ENCODE peak calls at places on chromosomes 2 and 18, in nine cellular contexts. D is breast epithelium; Q is mesenchymal stem cell; A is endodermal cell; I is A549; W is kidney; E is mucosa of descending colon; Z is right cardiac atrium; O is CD8-positive, alpha-beta T cell. F is an unnamed sample.

GRCh38 chr2:173053043-173053699 is 22.5 kb upstream of the MAP3K20 start:
- DNase-seq in Z (no peak), O (no peak), D (no peak), Q (no peak), A (no peak), E (no peak), W (no peak), I (no peak), F (no peak)

GRCh38 chr2:54724560-54725342 is 1.3 kb downstream of the EML6 start:
- DNase-seq in Q (no peak), Z (peak; percentile 69), D (no peak), W (peak; percentile 82), E (peak; percentile 36), O (peak; percentile 57), I (peak; percentile 30), A (peak; percentile 78), F (no peak)

GRCh38 chr2:134712334-134712733 is 6.5 kb downstream of the TMEM163 start:
- DNase-seq in Z (no peak), O (no peak), A (no peak), I (no peak), W (no peak), Q (no peak), E (no peak), D (no peak), F (no peak)

GRCh38 chr2:217393585-217394032 is 533.7 kb upstream of the TNP1 start:
- DNase-seq in A (no peak), W (peak; percentile 80), Q (no peak), E (peak; percentile 40), D (no peak), Z (peak; percentile 83), O (no peak), I (no peak), F (no peak)

GRCh38 chr2:139142252-139142651 is 362.1 kb upstream of the NXPH2 start:
- DNase-seq in O (no peak), W (no peak), I (no peak), A (peak; percentile 47), Q (peak; percentile 30), D (no peak), Z (no peak), E (peak; percentile 6), F (no peak)

GRCh38 chr2:68366083-68366560 is 1.0 kb downstream of the PLEK start:
- DNase-seq in O (no peak), Z (no peak), A (no peak), E (peak; percentile 31), I (no peak), Q (no peak), D (no peak), W (no peak), F (no peak)

GRCh38 chr2:109489296-109489695 is 124.5 kb downstream of the SEPTIN10 start:
- DNase-seq in A (no peak), W (peak; percentile 51), O (no peak), Q (no peak), I (no peak), D (no peak), E (no peak), Z (no peak), F (no peak)

GRCh38 chr2:146312899-146313298 is 1531.9 kb upstream of the ACVR2A start:
- DNase-seq in A (no peak), D (no peak), Z (no peak), I (no peak), Q (peak; percentile 33), O (no peak), W (no peak), E (no peak), F (no peak)

GRCh38 chr18:42670860-42671259 is 444.6 kb downstream of the RIT2 start:
- DNase-seq in E (no peak), D (no peak), Z (no peak), O (no peak), W (no peak), Q (no peak), I (no peak), A (no peak), F (no peak)

GRCh38 chr2:125593036-125593435 is 1062.9 kb upstream of the GYPC start:
- DNase-seq in O (no peak), Q (no peak), E (no peak), A (peak; percentile 52), Z (no peak), W (no peak), D (no peak), I (no peak), F (no peak)

GRCh38 chr18:12597775-12598174 is 60.1 kb downstream of the SPIRE1 start:
- DNase-seq in Z (peak; percentile 52), A (no peak), O (no peak), Q (peak; percentile 76), E (no peak), I (peak; percentile 32), D (no peak), W (peak; percentile 75), F (no peak)

GRCh38 chr2:8317419-8317818 is 364.4 kb upstream of the ID2 start:
- DNase-seq in E (no peak), A (peak; percentile 29), W (no peak), Z (no peak), I (no peak), D (no peak), O (peak; percentile 32), Q (no peak), F (no peak)

GRCh38 chr18:59123588-59124369 is 15.9 kb upstream of the SEC11C start:
- DNase-seq in W (no peak), E (no peak), Z (no peak), Q (peak; percentile 62), D (no peak), O (no peak), I (peak; percentile 28), A (no peak), F (no peak)

GRCh38 chr2:191020742-191021381 is 6.9 kb upstream of the STAT1 start:
- DNase-seq in A (no peak), Q (peak; percentile 96), E (peak; percentile 49), I (peak; percentile 17), Z (peak; percentile 62), O (no peak), D (no peak), W (no peak), F (no peak)

GRCh38 chr2:60072609-60073008 is 480.8 kb downstream of the BCL11A start:
- DNase-seq in Z (no peak), O (no peak), D (no peak), W (no peak), I (no peak), Q (no peak), A (no peak), E (no peak), F (no peak)

GRCh38 chr18:41887100-41887499 is 67.9 kb upstream of the PIK3C3 start:
- DNase-seq in A (no peak), O (no peak), Z (no peak), W (no peak), E (no peak), I (no peak), D (no peak), Q (no peak), F (no peak)

GRCh38 chr2:65370387-65371093 is 61.9 kb downstream of the SPRED2 start:
- DNase-seq in A (peak; percentile 44), E (no peak), O (no peak), I (no peak), Z (no peak), D (no peak), W (no peak), Q (peak; percentile 75), F (no peak)

DNA sequence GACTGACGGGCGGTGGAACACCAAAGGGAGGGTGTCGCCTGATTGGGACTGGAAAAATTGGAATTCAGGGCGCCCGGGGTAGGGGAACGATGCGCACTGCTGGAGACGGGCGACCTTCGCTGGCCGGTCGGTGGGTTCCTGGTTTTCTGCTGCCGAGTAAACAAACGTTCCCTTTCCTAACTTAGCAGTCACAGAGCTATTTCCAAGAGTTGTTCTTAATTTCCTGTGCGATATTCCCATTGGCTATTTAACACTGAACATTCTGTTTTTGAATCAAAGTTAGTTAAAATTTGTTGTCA is 738 bp downstream of the C18orf54 start:
- DNase-seq in I (peak; percentile 12), E (no peak), Q (no peak), A (no peak), W (peak; percentile 71), D (peak; percentile 51), O (no peak), Z (peak; percentile 52), F (no peak)
- H3K9me3 ChIP-seq in I (no peaks in the 10 kb centered on the region), E (no peaks in the 10 kb centered on the region), Q (no peaks in the 10 kb centered on the region), A (no peaks in the 10 kb centered on the region), W (no peaks in the 10 kb centered on the region), D (no peaks in the 10 kb centered on the region), O (no peaks in the 10 kb centered on the region), Z (no peaks in the 10 kb centered on the region), F (no peaks in the 10 kb centered on the region)

DNA sequence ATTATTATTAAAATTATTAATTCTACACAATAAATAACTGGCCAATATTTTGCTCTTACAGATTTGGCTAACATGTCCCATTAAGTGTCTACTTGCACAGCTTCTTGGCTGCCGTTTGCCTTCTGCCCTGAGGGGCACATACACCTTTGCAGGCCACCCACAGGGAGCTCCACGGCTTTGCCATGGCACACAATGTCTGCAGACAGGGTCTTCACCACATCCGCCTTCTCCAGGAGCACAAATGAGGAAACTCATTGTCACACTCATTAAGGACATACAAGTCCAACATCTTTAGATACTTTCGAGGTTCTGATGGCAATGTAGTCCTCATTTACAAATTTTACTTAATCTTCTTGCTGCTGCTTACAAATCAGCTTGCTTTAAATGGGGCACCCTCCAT is 45.6 kb downstream of the LONRF2 start:
- DNase-seq in O (no peak), A (no peak), W (no peak), Z (no peak), I (no peak), E (no peak), Q (no peak), D (no peak), F (no peak)
- H3K9me3 ChIP-seq in O (no peaks in the 10 kb centered on the region), A (no peaks in the 10 kb centered on the region), W (no peaks in the 10 kb centered on the region), Z (no peaks in the 10 kb centered on the region), I (no peaks in the 10 kb centered on the region), E (no peaks in the 10 kb centered on the region), Q (no peaks in the 10 kb centered on the region), D (no peaks in the 10 kb centered on the region), F (no peaks in the 10 kb centered on the region)

GRCh38 chr2:97983698-97984097 is 12.1 kb downstream of the TMEM131 start:
- DNase-seq in O (no peak), D (no peak), Q (no peak), E (peak; percentile 62), W (no peak), A (no peak), I (no peak), Z (no peak), F (no peak)
- H3K9me3 ChIP-seq in O (no peaks in the 10 kb centered on the region), D (peaks cover 7% of the 10 kb centered on the region), Q (peaks cover 24% of the 10 kb centered on the region), E (peaks cover 12% of the 10 kb centered on the region), W (peaks cover 4% of the 10 kb centered on the region), A (peaks cover 34% of the 10 kb centered on the region), I (peaks cover 14% of the 10 kb centered on the region), Z (no peaks in the 10 kb centered on the region), F (no peaks in the 10 kb centered on the region)

GRCh38 chr18:61352611-61353010 is 19.4 kb downstream of the CDH20 start:
- DNase-seq in O (no peak), A (no peak), Z (no peak), I (no peak), D (no peak), E (no peak), W (no peak), Q (no peak), F (no peak)

GRCh38 chr18:61350578-61350977 is 17.3 kb downstream of the CDH20 start:
- DNase-seq in Q (no peak), O (no peak), A (no peak), E (no peak), D (no peak), W (no peak), I (no peak), Z (no peak), F (no peak)

DNA sequence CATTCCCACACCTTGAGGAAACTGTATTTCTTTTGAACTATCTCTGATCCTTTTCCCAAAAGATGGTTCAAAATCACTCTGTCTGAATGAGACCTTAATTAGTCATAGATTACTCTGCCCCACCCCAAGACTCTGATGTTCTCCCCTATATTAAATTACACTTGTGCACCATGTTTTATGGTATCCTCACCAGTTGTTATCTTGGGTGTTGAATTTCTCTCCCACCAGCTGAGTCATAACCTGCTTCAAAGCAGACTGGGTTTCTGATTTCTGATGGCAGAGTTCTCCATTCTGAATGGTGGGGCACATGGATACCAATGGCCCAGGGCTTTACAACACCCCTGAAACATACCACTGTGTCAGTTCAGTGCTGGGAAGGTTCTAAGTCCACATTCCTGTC is 15.0 kb downstream of the CDH20 start:
- DNase-seq in Q (no peak), E (no peak), O (no peak), I (no peak), D (no peak), A (no peak), W (no peak), Z (no peak), F (no peak)
- H3K9me3 ChIP-seq in Q (no peaks in the 10 kb centered on the region), E (no peaks in the 10 kb centered on the region), O (no peaks in the 10 kb centered on the region), I (no peaks in the 10 kb centered on the region), D (no peaks in the 10 kb centered on the region), A (no peaks in the 10 kb centered on the region), W (no peaks in the 10 kb centered on the region), Z (no peaks in the 10 kb centered on the region), F (no peaks in the 10 kb centered on the region)

F was measured in T-helper 17 cell.